ENCODE peak calls at places on chromosome 16, in six cellular contexts. P is cardiac muscle cell, R is NT2/D1, X is nucleus accumbens, G is heart left ventricle, Y is NCI-H1092. Q is an unnamed sample.
A peak's percentile ranks its signal among the peaks of the same experiment; 100 is the strongest.

GRCh38 chr16:52496051-52496876 is 50.7 kb downstream of the TOX3 start:
- DNase-seq in P (no peak), Y (peak; percentile 80), X (no peak), R (no peak), G (no peak), Q (no peak)

GRCh38 chr16:24853830-24854229 is 8.1 kb downstream of the SLC5A11 start:
- DNase-seq in P (peak; percentile 73), Y (peak; percentile 30), X (peak; percentile 35), R (no peak), G (peak; percentile 69), Q (no peak)

GRCh38 chr16:79360267-79360666 is 240.3 kb downstream of the MAF start:
- DNase-seq in X (no peak), G (no peak), R (no peak), Y (no peak), P (no peak), Q (no peak)

GRCh38 chr16:20849587-20850390 is 43.5 kb downstream of the REXO5 start:
- DNase-seq in Y (peak; percentile 21), G (peak; percentile 67), P (peak; percentile 77), R (peak; percentile 63), X (no peak), Q (no peak)

GRCh38 chr16:57475711-57476339 is 10.5 kb downstream of the DOK4 start:
- DNase-seq in X (no peak), R (peak; percentile 85), Y (peak; percentile 24), P (peak; percentile 64), G (no peak), Q (peak; percentile 73)

GRCh38 chr16:63185235-63185780 is 1149.1 kb upstream of the CDH8 start:
- DNase-seq in X (no peak), P (no peak), R (peak; percentile 35), G (no peak), Y (no peak), Q (no peak)

GRCh38 chr16:83125999-83126568 is 499.3 kb downstream of the CDH13 start:
- DNase-seq in P (no peak), G (no peak), Y (no peak), X (no peak), R (no peak), Q (no peak)

GRCh38 chr16:86953631-86954465 is 363.3 kb downstream of the C16orf95 start:
- DNase-seq in G (no peak), R (no peak), P (no peak), X (no peak), Y (no peak), Q (no peak)

GRCh38 chr16:27217256-27217655 is 13.9 kb downstream of the KDM8 start:
- DNase-seq in P (peak; percentile 64), G (peak; percentile 41), R (peak; percentile 30), X (no peak), Y (no peak), Q (no peak)

GRCh38 chr16:29649560-29650494 is 13.2 kb upstream of the SPN start:
- DNase-seq in P (no peak), G (no peak), Y (no peak), X (no peak), R (no peak), Q (no peak)

GRCh38 chr16:20401066-20401465 is 3.5 kb downstream of the PDILT start:
- DNase-seq in Y (no peak), R (no peak), X (no peak), G (no peak), P (no peak), Q (no peak)

GRCh38 chr16:4306439-4307214 is 9.2 kb upstream of the GLIS2 start:
- DNase-seq in Y (peak; percentile 52), X (no peak), P (no peak), R (no peak), G (no peak), Q (peak; percentile 49)

GRCh38 chr16:82655315-82655714 is 28.5 kb downstream of the CDH13 start:
- DNase-seq in X (no peak), P (peak; percentile 81), G (no peak), Y (no peak), R (no peak), Q (no peak)